ENCODE peak calls at places on chromosome 21, in five cellular contexts. G, F, Q, L and S are unnamed samples.

GRCh38 chr21:27776925-27777553 is 810.2 kb upstream of the ADAMTS5 start:
- DNase-seq in G (no peak), Q (no peak), L (no peak), F (no peak), S (no peak)

GRCh38 chr21:27693376-27693775 is 726.5 kb upstream of the ADAMTS5 start:
- DNase-seq in G (no peak), L (no peak), F (no peak), Q (no peak), S (no peak)

GRCh38 chr21:36630485-36631206 is 68.3 kb upstream of the SIM2 start:
- DNase-seq in G (peak), F (peak), Q (no peak), L (peak), S (peak)

GRCh38 chr21:16713331-16714114 is 799.3 kb upstream of the CXADR start:
- DNase-seq in G (no peak), L (no peak), F (no peak), Q (no peak), S (no peak)

GRCh38 chr21:38913120-38913975 is 107.6 kb downstream of the ETS2 start:
- DNase-seq in F (peak), Q (peak), L (peak), G (no peak), S (no peak)

GRCh38 chr21:39313042-39313456 is 383 bp downstream of the BRWD1 start:
- DNase-seq in G (no peak), L (peak), Q (no peak), F (peak), S (no peak)

GRCh38 chr21:32386195-32386870 is 6.5 kb downstream of the URB1 start:
- DNase-seq in Q (no peak), F (peak), G (no peak), L (no peak), S (no peak)

GRCh38 chr21:27761623-27762022 is 794.7 kb upstream of the ADAMTS5 start:
- DNase-seq in G (no peak), L (peak), F (no peak), Q (no peak), S (no peak)

GRCh38 chr21:35084869-35085268 is 35.8 kb upstream of the RUNX1 start:
- DNase-seq in G (no peak), L (no peak), Q (no peak), F (no peak), S (no peak)

GRCh38 chr21:42580793-42581201 is 67.1 kb downstream of the SLC37A1 start:
- DNase-seq in Q (no peak), F (no peak), G (peak), L (no peak), S (no peak)

GRCh38 chr21:26747216-26747615 is 98.0 kb downstream of the ADAMTS1 start:
- DNase-seq in F (no peak), L (no peak), G (no peak), Q (no peak), S (no peak)

GRCh38 chr21:45950740-45951515 is 30.6 kb upstream of the COL6A1 start:
- DNase-seq in L (no peak), G (no peak), F (peak), Q (peak), S (no peak)

GRCh38 chr21:40155563-40155962 is 288.3 kb downstream of the PCP4 start:
- DNase-seq in G (no peak), L (no peak), F (no peak), Q (no peak), S (no peak)

GRCh38 chr21:35743571-35743970 is 316.8 kb downstream of the SETD4 start:
- DNase-seq in F (no peak), Q (no peak), L (no peak), G (no peak), S (no peak)

GRCh38 chr21:33069994-33070811 is at the start of gene OLIG1:
- DNase-seq in Q (no peak), G (peak), F (peak), L (no peak), S (no peak)

GRCh38 chr21:41507521-41508414 is at the start of gene TMPRSS2:
- DNase-seq in G (no peak), L (peak), Q (no peak), F (no peak), S (no peak)

GRCh38 chr21:43740497-43741156 is 21.7 kb downstream of the PDXK start:
- DNase-seq in L (peak), Q (no peak), G (no peak), F (no peak), S (peak)

GRCh38 chr21:36747815-36748381 is 49.0 kb downstream of the SIM2 start:
- DNase-seq in L (peak), Q (no peak), F (peak), G (no peak), S (no peak)

GRCh38 chr21:31426235-31426797 is 82.3 kb upstream of the TIAM1 start:
- DNase-seq in F (no peak), G (no peak), Q (no peak), L (no peak), S (no peak)

GRCh38 chr21:33205476-33205875 is 24.3 kb upstream of the IFNAR2 start:
- DNase-seq in Q (no peak), L (no peak), G (no peak), F (no peak), S (no peak)

GRCh38 chr21:19807231-19807630 is 1191.0 kb upstream of the NCAM2 start:
- DNase-seq in F (no peak), G (no peak), Q (no peak), L (no peak), S (no peak)

GRCh38 chr21:45072963-45073300 is 1.4 kb upstream of the ADARB1 start:
- DNase-seq in G (no peak), L (no peak), F (no peak), Q (no peak), S (no peak)

GRCh38 chr21:38438476-38438893 is 59.8 kb downstream of the ERG start:
- DNase-seq in F (peak), Q (no peak), L (peak), G (no peak), S (peak)

GRCh38 chr21:46457801-46458314 is 833 bp upstream of the DIP2A start:
- DNase-seq in G (no peak), Q (no peak), L (peak), F (peak), S (no peak)

GRCh38 chr21:31862078-31862477 is 10.7 kb upstream of the HUNK start:
- DNase-seq in F (no peak), Q (peak), G (no peak), L (no peak), S (no peak)